ENCODE peak calls at places on chromosomes 3 and 15, in six cellular contexts. One of them, this sample, is unnamed.

GRCh38 chr15:71448688-71449114 is 333.4 kb downstream of the THSD4 start:
- DNase-seq in GM12878: no peak
- DNase-seq in SK-N-SH: peak
- DNase-seq in HCT116: peak
- DNase-seq in K562: peak
- DNase-seq in H1: peak
- DNase-seq in this sample: peak

GRCh38 chr15:32908135-32908801 is 190.5 kb downstream of the GREM1 start:
- DNase-seq in GM12878: peak
- DNase-seq in SK-N-SH: no peak
- DNase-seq in HCT116: no peak
- DNase-seq in K562: no peak
- DNase-seq in H1: no peak
- DNase-seq in this sample: no peak

GRCh38 chr3:160665784-160666526 is 11.0 kb upstream of the ARL14 start:
- DNase-seq in GM12878: peak
- DNase-seq in SK-N-SH: peak
- DNase-seq in HCT116: no peak
- DNase-seq in K562: no peak
- DNase-seq in H1: no peak
- DNase-seq in this sample: no peak

GRCh38 chr3:32570426-32571191 is at the start of gene DYNC1LI1:
- DNase-seq in GM12878: peak
- DNase-seq in SK-N-SH: peak
- DNase-seq in HCT116: peak
- DNase-seq in K562: peak
- DNase-seq in H1: peak
- DNase-seq in this sample: peak

GRCh38 chr3:81871358-81872152 is 110.1 kb upstream of the GBE1 start:
- DNase-seq in GM12878: no peak
- DNase-seq in SK-N-SH: peak
- DNase-seq in HCT116: no peak
- DNase-seq in K562: no peak
- DNase-seq in H1: no peak
- DNase-seq in this sample: no peak

GRCh38 chr3:195467641-195468390 is 25.0 kb upstream of the ACAP2 start:
- DNase-seq in GM12878: no peak
- DNase-seq in SK-N-SH: no peak
- DNase-seq in HCT116: no peak
- DNase-seq in K562: no peak
- DNase-seq in H1: no peak
- DNase-seq in this sample: no peak

GRCh38 chr3:72630614-72631344 is 217.5 kb downstream of the SHQ1 start:
- DNase-seq in GM12878: no peak
- DNase-seq in SK-N-SH: no peak
- DNase-seq in HCT116: no peak
- DNase-seq in K562: no peak
- DNase-seq in H1: no peak
- DNase-seq in this sample: no peak

GRCh38 chr3:16511561-16512434 is 1.7 kb downstream of the RFTN1 start:
- DNase-seq in GM12878: peak
- DNase-seq in SK-N-SH: no peak
- DNase-seq in HCT116: no peak
- DNase-seq in K562: no peak
- DNase-seq in H1: no peak
- DNase-seq in this sample: no peak

GRCh38 chr15:74265046-74265639 is 29.0 kb downstream of the CCDC33 start:
- DNase-seq in GM12878: no peak
- DNase-seq in SK-N-SH: no peak
- DNase-seq in HCT116: no peak
- DNase-seq in K562: peak
- DNase-seq in H1: peak
- DNase-seq in this sample: peak

GRCh38 chr3:122668930-122669730 is 11.5 kb upstream of the PARP14 start:
- DNase-seq in GM12878: no peak
- DNase-seq in SK-N-SH: no peak
- DNase-seq in HCT116: peak
- DNase-seq in K562: peak
- DNase-seq in H1: no peak
- DNase-seq in this sample: no peak

GRCh38 chr15:66679657-66680108 is 22.4 kb upstream of the SMAD6 start:
- DNase-seq in GM12878: no peak
- DNase-seq in SK-N-SH: peak
- DNase-seq in HCT116: no peak
- DNase-seq in K562: peak
- DNase-seq in H1: peak
- DNase-seq in this sample: no peak

GRCh38 chr15:34890424-34890823 is 79.1 kb downstream of the AQR start:
- DNase-seq in GM12878: no peak
- DNase-seq in SK-N-SH: no peak
- DNase-seq in HCT116: no peak
- DNase-seq in K562: no peak
- DNase-seq in H1: no peak
- DNase-seq in this sample: no peak

GRCh38 chr3:194869482-194870169 is 183.9 kb downstream of the FAM43A start:
- DNase-seq in GM12878: no peak
- DNase-seq in SK-N-SH: no peak
- DNase-seq in HCT116: peak
- DNase-seq in K562: no peak
- DNase-seq in H1: no peak
- DNase-seq in this sample: no peak

GRCh38 chr15:58903232-58903631 is 30.2 kb downstream of the SLTM start:
- DNase-seq in GM12878: no peak
- DNase-seq in SK-N-SH: no peak
- DNase-seq in HCT116: no peak
- DNase-seq in K562: no peak
- DNase-seq in H1: no peak
- DNase-seq in this sample: no peak

GRCh38 chr15:39855400-39855799 is 64.7 kb downstream of the GPR176 start:
- DNase-seq in GM12878: no peak
- DNase-seq in SK-N-SH: no peak
- DNase-seq in HCT116: no peak
- DNase-seq in K562: no peak
- DNase-seq in H1: no peak
- DNase-seq in this sample: no peak

GRCh38 chr3:121660356-121661171 is at the start of gene HCLS1:
- DNase-seq in GM12878: peak
- DNase-seq in SK-N-SH: no peak
- DNase-seq in HCT116: no peak
- DNase-seq in K562: peak
- DNase-seq in H1: no peak
- DNase-seq in this sample: no peak

GRCh38 chr15:51327081-51327480 is 11.3 kb downstream of the CYP19A1 start:
- DNase-seq in GM12878: no peak
- DNase-seq in SK-N-SH: no peak
- DNase-seq in HCT116: no peak
- DNase-seq in K562: no peak
- DNase-seq in H1: no peak
- DNase-seq in this sample: no peak

GRCh38 chr3:77380141-77380540 is 340.2 kb downstream of the ROBO2 start:
- DNase-seq in GM12878: no peak
- DNase-seq in SK-N-SH: no peak
- DNase-seq in HCT116: no peak
- DNase-seq in K562: no peak
- DNase-seq in H1: no peak
- DNase-seq in this sample: no peak

GRCh38 chr15:47991376-47991775 is 129.4 kb upstream of the SLC24A5 start:
- DNase-seq in GM12878: no peak
- DNase-seq in SK-N-SH: no peak
- DNase-seq in HCT116: no peak
- DNase-seq in K562: no peak
- DNase-seq in H1: no peak
- DNase-seq in this sample: no peak

GRCh38 chr15:68843425-68844311 is 23.0 kb upstream of the ANP32A start:
- DNase-seq in GM12878: no peak
- DNase-seq in SK-N-SH: peak
- DNase-seq in HCT116: no peak
- DNase-seq in K562: no peak
- DNase-seq in H1: peak
- DNase-seq in this sample: peak

GRCh38 chr3:45182915-45183881 is 37.0 kb upstream of the CDCP1 start:
- DNase-seq in GM12878: no peak
- DNase-seq in SK-N-SH: no peak
- DNase-seq in HCT116: peak
- DNase-seq in K562: peak
- DNase-seq in H1: peak
- DNase-seq in this sample: peak
- TF ChIP-seq JUND in GM12878: no peak
- TF ChIP-seq JUND in SK-N-SH: no peak
- TF ChIP-seq JUND in HCT116: no peak
- TF ChIP-seq JUND in K562: peak
- TF ChIP-seq JUND in H1: no peak
- TF ChIP-seq JUND in this sample: no peak

GRCh38 chr3:15266510-15267376 is 60.7 kb downstream of the CAPN7 start:
- DNase-seq in GM12878: no peak
- DNase-seq in SK-N-SH: no peak
- DNase-seq in HCT116: no peak
- DNase-seq in K562: no peak
- DNase-seq in H1: no peak
- DNase-seq in this sample: no peak
- TF ChIP-seq JUND in GM12878: no peak
- TF ChIP-seq JUND in SK-N-SH: no peak
- TF ChIP-seq JUND in HCT116: no peak
- TF ChIP-seq JUND in K562: no peak
- TF ChIP-seq JUND in H1: no peak
- TF ChIP-seq JUND in this sample: no peak

DNA sequence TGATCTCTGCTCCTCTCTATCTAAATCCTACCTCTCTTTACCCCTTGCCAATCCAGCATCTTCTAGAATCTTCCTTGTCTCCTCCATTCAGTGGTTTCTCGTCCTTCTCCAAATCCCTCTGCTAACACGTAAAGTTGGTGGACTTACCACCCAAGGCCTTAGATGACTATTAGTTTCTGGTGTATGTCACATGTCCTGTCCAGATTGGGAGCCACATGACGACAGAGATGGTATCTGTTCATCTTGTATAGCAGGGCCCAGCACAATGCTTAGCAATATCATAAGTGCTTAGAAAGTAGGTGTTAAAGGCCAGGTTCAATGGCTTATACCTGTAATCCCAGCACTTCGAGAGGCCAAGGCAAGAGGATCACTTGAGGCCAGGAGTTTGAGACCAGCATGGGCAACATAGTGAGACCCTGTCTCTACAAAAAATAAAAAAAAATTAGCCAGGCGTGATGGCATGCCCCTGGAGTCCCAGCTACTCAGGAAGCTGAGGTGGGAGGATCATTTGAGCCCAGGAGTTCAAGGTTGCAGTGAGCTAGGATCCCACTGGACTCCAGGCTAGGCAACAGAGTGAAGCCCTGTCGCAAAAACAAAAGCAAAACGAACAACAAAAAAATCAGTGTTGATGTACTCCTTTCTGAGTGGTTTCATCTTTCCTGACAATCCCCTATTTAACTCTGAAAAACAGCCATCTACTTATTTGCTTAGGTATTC is 81.8 kb downstream of the HMG20A start:
- DNase-seq in GM12878: no peak
- DNase-seq in SK-N-SH: no peak
- DNase-seq in HCT116: no peak
- DNase-seq in K562: no peak
- DNase-seq in H1: no peak
- DNase-seq in this sample: no peak
- TF ChIP-seq JUND in GM12878: no peak
- TF ChIP-seq JUND in SK-N-SH: no peak
- TF ChIP-seq JUND in HCT116: no peak
- TF ChIP-seq JUND in K562: no peak
- TF ChIP-seq JUND in H1: no peak
- TF ChIP-seq JUND in this sample: no peak

DNA sequence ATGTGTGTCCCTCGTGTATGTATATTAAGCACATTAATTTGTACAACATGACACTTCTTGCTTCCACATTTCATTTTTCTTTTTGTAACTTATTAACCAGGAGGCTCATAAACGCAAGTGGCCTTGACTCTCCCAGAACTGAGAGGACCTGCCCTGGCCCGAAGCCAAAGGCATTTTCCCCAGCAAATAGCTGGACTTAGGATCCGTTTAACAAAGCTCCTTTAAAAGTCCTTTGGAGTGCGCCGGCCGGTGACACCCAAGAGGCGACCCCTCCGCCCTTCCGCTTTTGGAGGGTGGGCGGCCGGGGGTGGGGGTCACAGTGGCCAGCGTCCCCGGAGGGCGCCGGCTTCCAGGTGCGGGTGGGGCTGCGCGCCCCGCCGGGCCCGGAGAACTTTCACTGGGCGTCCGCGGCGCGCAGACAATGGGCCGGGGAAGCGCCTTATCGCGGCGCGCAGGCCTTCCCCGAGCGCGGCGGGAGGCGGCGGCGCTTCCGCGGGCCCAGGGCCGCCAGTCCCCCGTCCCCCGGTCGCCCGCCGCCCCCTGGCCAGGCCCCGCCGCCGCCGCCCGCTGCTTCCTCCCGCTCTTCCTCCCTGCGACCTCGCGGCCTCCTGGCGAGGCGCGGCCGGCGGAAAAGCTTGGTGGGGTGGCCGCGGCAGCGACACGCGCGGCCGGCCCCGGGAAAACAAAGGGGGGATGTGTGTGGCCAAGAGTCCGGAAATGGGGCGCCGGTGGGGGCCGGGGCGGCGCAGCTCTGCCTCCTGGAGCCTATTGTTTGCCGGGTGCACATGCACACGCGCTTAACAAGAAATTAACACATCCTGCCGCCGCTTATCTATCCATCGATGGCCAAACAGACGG is 613.4 kb downstream of the MCTP2 start:
- DNase-seq in GM12878: no peak
- DNase-seq in SK-N-SH: peak
- DNase-seq in HCT116: no peak
- DNase-seq in K562: peak
- DNase-seq in H1: peak
- DNase-seq in this sample: no peak
- TF ChIP-seq JUND in GM12878: no peak
- TF ChIP-seq JUND in SK-N-SH: no peak
- TF ChIP-seq JUND in HCT116: no peak
- TF ChIP-seq JUND in K562: no peak
- TF ChIP-seq JUND in H1: no peak
- TF ChIP-seq JUND in this sample: no peak

DNA sequence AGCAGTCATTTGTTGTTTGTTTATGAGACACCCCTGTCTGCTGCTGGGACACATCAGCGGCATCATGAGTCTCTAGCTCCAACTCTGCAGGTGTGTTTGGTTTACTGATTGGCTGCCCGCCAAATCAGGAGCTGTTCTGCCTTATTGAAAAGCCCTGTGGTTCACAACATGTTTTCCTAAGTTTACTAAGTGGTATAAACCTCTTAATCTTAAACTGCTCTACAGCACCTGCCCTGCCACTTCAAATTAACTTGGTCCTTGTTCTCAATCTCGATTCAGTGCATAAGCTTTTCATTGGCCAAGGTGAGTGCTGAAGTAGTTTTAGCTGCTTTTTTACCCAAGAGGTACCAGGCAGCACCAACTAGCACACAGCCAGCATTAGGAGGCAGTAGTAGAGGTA is 77.8 kb upstream of the WDR72 start:
- DNase-seq in GM12878: no peak
- DNase-seq in SK-N-SH: no peak
- DNase-seq in HCT116: no peak
- DNase-seq in K562: no peak
- DNase-seq in H1: no peak
- DNase-seq in this sample: peak
- TF ChIP-seq JUND in GM12878: no peak
- TF ChIP-seq JUND in SK-N-SH: no peak
- TF ChIP-seq JUND in HCT116: no peak
- TF ChIP-seq JUND in K562: no peak
- TF ChIP-seq JUND in H1: no peak
- TF ChIP-seq JUND in this sample: no peak

This sample was measured in T47D.